ENCODE peak calls at places on chromosomes 12 and 14, in eight cellular contexts. I is CD8-positive, alpha-beta T cell; V is astrocyte of the spinal cord; C is body of pancreas; L is PC-3; Z is breast epithelium; F is kidney; P is mammary epithelial cell. N is an unnamed sample.

GRCh38 chr12:89770391-89770790 is 61.8 kb upstream of the ATP2B1 start:
- DNase-seq in P (no peak), C (no peak), I (no peak), V (peak; percentile 43), L (peak; percentile 18), Z (no peak), F (no peak), N (no peak)

GRCh38 chr14:43449291-43449690 is 1057.8 kb downstream of the FSCB start:
- DNase-seq in I (no peak), P (no peak), C (no peak), L (peak; percentile 50), V (no peak), Z (no peak), F (no peak), N (no peak)

GRCh38 chr12:121673013-121673441 is 3.6 kb upstream of the MORN3 start:
- DNase-seq in F (peak; percentile 78), P (no peak), Z (peak; percentile 93), I (peak; percentile 28), L (no peak), V (no peak), C (peak; percentile 82), N (no peak)

GRCh38 chr12:108047130-108047550 is 81.9 kb upstream of the WSCD2 start:
- DNase-seq in P (no peak), I (no peak), L (no peak), Z (no peak), V (no peak), F (no peak), C (no peak), N (no peak)

GRCh38 chr12:80045594-80045993 is 53.7 kb upstream of the OTOGL start:
- DNase-seq in V (peak; percentile 65), F (no peak), I (no peak), Z (no peak), P (peak; percentile 81), C (no peak), L (peak; percentile 90), N (peak; percentile 89)

GRCh38 chr12:18868673-18869072 is 130.8 kb downstream of the CAPZA3 start:
- DNase-seq in F (no peak), V (peak; percentile 43), P (peak; percentile 56), C (no peak), Z (no peak), L (peak; percentile 45), I (no peak), N (peak; percentile 87)

GRCh38 chr14:63901434-63902085 is 48.8 kb downstream of the SYNE2 start:
- DNase-seq in P (peak; percentile 69), I (no peak), F (no peak), L (no peak), C (no peak), V (peak; percentile 58), Z (no peak), N (peak; percentile 86)

GRCh38 chr14:71309756-71310155 is 402.5 kb downstream of the PCNX1 start:
- DNase-seq in F (no peak), L (no peak), C (no peak), Z (no peak), I (no peak), V (no peak), P (no peak), N (peak; percentile 15)

GRCh38 chr12:113418213-113418879 is 3.8 kb upstream of the SDSL start:
- DNase-seq in V (no peak), C (peak; percentile 32), Z (no peak), L (no peak), F (peak; percentile 80), P (no peak), I (no peak), N (peak; percentile 68)

GRCh38 chr12:92857818-92858217 is 71.3 kb downstream of the EEA1 start:
- DNase-seq in L (no peak), V (no peak), C (no peak), I (no peak), F (no peak), Z (no peak), P (no peak), N (no peak)

GRCh38 chr12:132007041-132007440 is 57.3 kb downstream of the EP400 start:
- DNase-seq in L (no peak), C (no peak), F (no peak), V (no peak), P (no peak), I (no peak), Z (no peak), N (no peak)

GRCh38 chr14:96040836-96041371 is 1.7 kb downstream of the C14orf132 start:
- DNase-seq in P (no peak), L (no peak), C (no peak), Z (no peak), I (no peak), V (no peak), F (no peak), N (no peak)

GRCh38 chr12:25690996-25691864 is 138.1 kb upstream of the LMNTD1 start:
- DNase-seq in C (no peak), L (no peak), F (no peak), P (no peak), I (no peak), V (no peak), Z (no peak), N (no peak)

GRCh38 chr12:104952816-104953215 is 5.3 kb downstream of the SLC41A2 start:
- DNase-seq in V (no peak), P (no peak), I (no peak), C (no peak), F (no peak), L (peak; percentile 38), Z (no peak), N (no peak)

GRCh38 chr14:92384461-92385133 is 61.6 kb downstream of the SLC24A4 start:
- DNase-seq in Z (no peak), P (no peak), I (no peak), L (no peak), V (no peak), C (no peak), F (no peak), N (no peak)

GRCh38 chr14:92387610-92388009 is 64.6 kb downstream of the SLC24A4 start:
- DNase-seq in P (no peak), Z (no peak), C (no peak), V (no peak), L (peak; percentile 44), I (no peak), F (no peak), N (no peak)

GRCh38 chr14:92386637-92387036 is 63.7 kb downstream of the SLC24A4 start:
- DNase-seq in F (no peak), L (no peak), I (no peak), C (no peak), Z (no peak), P (no peak), V (no peak), N (no peak)

GRCh38 chr14:92386165-92386564 is 63.2 kb downstream of the SLC24A4 start:
- DNase-seq in L (no peak), P (no peak), I (no peak), C (no peak), V (no peak), Z (no peak), F (no peak), N (no peak)

DNA sequence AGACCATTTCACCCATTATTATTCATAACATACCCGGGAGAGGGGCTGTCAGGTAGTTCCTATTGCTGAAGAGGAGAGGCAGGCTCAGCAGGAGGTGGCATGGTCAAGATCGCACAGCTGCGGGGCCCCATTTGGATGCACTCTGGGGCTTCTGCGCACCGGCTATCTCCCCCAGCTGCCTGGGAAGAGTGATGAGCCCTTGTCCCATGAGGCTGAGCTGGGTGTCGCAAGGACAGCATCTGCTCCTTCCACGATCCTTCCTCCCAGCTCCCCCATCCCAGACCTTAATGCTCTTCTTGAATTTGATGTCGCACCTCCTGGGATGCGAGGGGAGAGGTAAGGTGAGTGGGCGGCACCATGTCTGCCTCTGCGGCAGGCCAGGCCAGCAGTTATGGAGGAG is 62.6 kb downstream of the SLC24A4 start:
- DNase-seq in P (no peak), I (no peak), F (no peak), C (no peak), V (no peak), Z (no peak), L (no peak), N (no peak)
- TF ChIP-seq CTCF in P (no peak), I (no peak), F (no peak), C (no peak), V (no peak), Z (no peak), L (no peak), N (no peak)

GRCh38 chr14:92748259-92749016 is at the start of gene LGMN:
- DNase-seq in Z (peak; percentile 96), F (peak; percentile 98), C (peak; percentile 95), L (peak; percentile 92), P (peak; percentile 88), I (peak; percentile 88), V (peak; percentile 91), N (peak; percentile 88)
- H3K4me3 ChIP-seq in Z (peak within 1 kb of the TSS; percentile 87), F (peak within 1 kb of the TSS; percentile 67), C (peak within 1 kb of the TSS; percentile 59), L (peak within 1 kb of the TSS; percentile 94), P (peak within 1 kb of the TSS; percentile 88), I (peak within 1 kb of the TSS; percentile 78), V (peak within 1 kb of the TSS; percentile 76), N (peak within 1 kb of the TSS; percentile 79)

GRCh38 chr12:13112968-13113367 is 9.5 kb upstream of the GSG1 start:
- DNase-seq in I (no peak), P (no peak), C (no peak), L (no peak), Z (no peak), F (no peak), V (no peak), N (no peak)
- TF ChIP-seq CTCF in I (no peak), P (no peak), C (no peak), L (no peak), Z (no peak), F (no peak), V (no peak), N (no peak)

GRCh38 chr12:120229071-120229582 is 28.2 kb upstream of the RPLP0 start:
- DNase-seq in F (no peak), I (no peak), C (no peak), P (peak; percentile 31), Z (no peak), L (peak; percentile 47), V (no peak), N (no peak)

GRCh38 chr12:120231316-120232011 is 30.6 kb upstream of the RPLP0 start:
- DNase-seq in V (peak; percentile 94), C (peak; percentile 71), F (peak; percentile 90), I (peak; percentile 85), P (peak; percentile 97), L (peak; percentile 100), Z (peak; percentile 59), N (peak; percentile 96)

GRCh38 chr12:120230974-120231315 is 30.0 kb upstream of the RPLP0 start:
- DNase-seq in I (no peak), V (no peak), C (no peak), Z (no peak), F (peak; percentile 59), L (no peak), P (no peak), N (no peak)

GRCh38 chr12:120229583-120230325 is 28.8 kb upstream of the RPLP0 start:
- DNase-seq in P (peak; percentile 76), L (peak; percentile 83), Z (no peak), F (peak; percentile 80), I (no peak), V (no peak), C (no peak), N (peak; percentile 54)

DNA sequence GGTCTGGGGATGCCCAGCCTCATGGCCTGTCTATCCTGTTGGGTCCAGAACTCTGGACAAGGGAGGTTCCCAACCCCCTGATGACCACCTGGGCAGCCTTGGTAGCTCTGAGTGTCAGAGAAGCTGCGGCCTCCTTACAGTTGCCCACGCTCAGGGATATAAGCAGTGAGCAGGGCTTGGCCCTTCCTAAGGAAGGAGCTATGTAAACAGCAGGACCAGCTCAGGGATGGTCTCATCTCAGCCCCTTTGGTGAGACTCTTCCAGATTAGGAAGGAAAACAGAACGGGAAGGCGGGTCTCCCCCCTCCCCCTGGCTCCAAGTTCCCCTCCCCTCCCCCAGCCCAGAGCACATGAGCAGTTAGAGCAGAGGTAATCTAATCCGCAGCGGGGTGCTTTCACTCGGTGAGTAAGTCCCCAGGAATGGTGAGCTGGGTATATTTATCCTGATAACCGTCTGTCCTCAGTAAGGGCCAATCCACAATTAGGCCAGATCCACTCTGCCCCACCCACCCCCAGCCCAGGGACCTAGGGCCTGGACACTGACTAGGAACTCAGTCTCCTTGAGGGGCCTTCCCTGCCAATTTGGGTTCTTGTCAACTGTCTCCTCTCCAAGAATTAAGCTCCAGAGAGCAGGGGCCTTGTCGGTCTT is 29.5 kb upstream of the RPLP0 start:
- DNase-seq in F (peak; percentile 77), P (peak; percentile 81), V (peak; percentile 94), C (peak; percentile 47), Z (peak; percentile 47), I (no peak), L (peak; percentile 99), N (peak; percentile 94)
- H3K4me3 ChIP-seq in F (no peak overlapping the region), P (no peak overlapping the region), V (no peak overlapping the region), C (no peak overlapping the region), Z (peak overlapping the region; percentile 50), I (no peak overlapping the region), L (peak overlapping the region; percentile 67), N (peak overlapping the region; percentile 26)